ENCODE peak calls at places on chromosomes 4 and X, in six cellular contexts. Y, U, R, S, G and E are unnamed samples. For H3K36me3 and H3K9me3, the result is how much of the 10 kb centered on the place peaks cover.

GRCh38 chr4:83251074-83251835 is 33.3 kb downstream of the COQ2 start:
- DNase-seq in Y (no peak), U (no peak), R (no peak), S (no peak), G (no peak), E (no peak)

GRCh38 chr4:41132055-41132683 is 82.2 kb downstream of the APBB2 start:
- DNase-seq in Y (no peak), U (no peak), R (no peak), S (no peak), G (no peak), E (peak)

GRCh38 chr4:41414380-41414779 is 123.6 kb upstream of the LIMCH1 start:
- DNase-seq in Y (no peak), U (no peak), R (no peak), S (no peak), G (no peak), E (no peak)

GRCh38 chr4:22969314-22969896 is 276.7 kb downstream of the GBA3 start:
- DNase-seq in Y (no peak), U (no peak), R (no peak), S (no peak), G (no peak), E (peak)

GRCh38 chr4:120139392-120139791 is 72.7 kb upstream of the MAD2L1 start:
- DNase-seq in Y (no peak), U (no peak), R (no peak), S (no peak), G (no peak), E (no peak)

GRCh38 chr4:80101086-80101767 is 28.2 kb upstream of the ANTXR2 start:
- DNase-seq in Y (no peak), U (no peak), R (no peak), S (no peak), G (no peak), E (no peak)

GRCh38 chrX:104618106-104618895 is 52.3 kb downstream of the IL1RAPL2 start:
- DNase-seq in Y (no peak), U (no peak), R (no peak), S (no peak), G (no peak), E (no peak)

GRCh38 chr4:24774452-24774851 is 20.9 kb upstream of the SOD3 start:
- DNase-seq in Y (no peak), U (no peak), R (no peak), S (no peak), G (no peak), E (no peak)

GRCh38 chr4:39699676-39700409 is 1.9 kb downstream of the UBE2K start:
- DNase-seq in Y (no peak), U (no peak), R (no peak), S (no peak), G (no peak), E (peak)

GRCh38 chrX:78513996-78514745 is 145.0 kb downstream of the RTL3 start:
- DNase-seq in Y (no peak), U (no peak), R (no peak), S (no peak), G (no peak), E (no peak)

GRCh38 chr4:128757712-128758111 is 51.8 kb upstream of the JADE1 start:
- DNase-seq in Y (no peak), U (no peak), R (no peak), S (no peak), G (peak), E (no peak)

GRCh38 chrX:69189972-69190371 is 24.7 kb upstream of the PJA1 start:
- DNase-seq in Y (no peak), U (no peak), R (peak), S (no peak), G (no peak), E (no peak)

GRCh38 chr4:169341490-169341889 is 70.7 kb upstream of the SH3RF1 start:
- DNase-seq in Y (no peak), U (no peak), R (no peak), S (no peak), G (no peak), E (no peak)

GRCh38 chrX:107718156-107718621 is 57.4 kb downstream of the TSC22D3 start:
- DNase-seq in Y (peak), U (no peak), R (no peak), S (peak), G (peak), E (peak)

GRCh38 chrX:79100791-79101484 is 43.5 kb upstream of the GPR174 start:
- DNase-seq in Y (no peak), U (no peak), R (no peak), S (no peak), G (no peak), E (no peak)

GRCh38 chr4:54110019-54110416 is 10.1 kb downstream of the GSX2 start:
- DNase-seq in Y (no peak), U (no peak), R (no peak), S (no peak), G (no peak), E (no peak)

GRCh38 chrX:102784550-102784949 is 64.0 kb downstream of the GPRASP3 start:
- DNase-seq in Y (no peak), U (no peak), R (no peak), S (no peak), G (no peak), E (no peak)

GRCh38 chr4:76659103-76659490 is 224.1 kb downstream of the SHROOM3 start:
- DNase-seq in Y (no peak), U (no peak), R (no peak), S (no peak), G (no peak), E (no peak)

GRCh38 chr4:89308161-89308500 is 531 bp upstream of the GPRIN3 start:
- DNase-seq in Y (no peak), U (no peak), R (no peak), S (no peak), G (no peak), E (peak)

GRCh38 chr4:16574981-16575380 is 323.5 kb downstream of the LDB2 start:
- DNase-seq in Y (no peak), U (no peak), R (no peak), S (no peak), G (no peak), E (no peak)

DNA sequence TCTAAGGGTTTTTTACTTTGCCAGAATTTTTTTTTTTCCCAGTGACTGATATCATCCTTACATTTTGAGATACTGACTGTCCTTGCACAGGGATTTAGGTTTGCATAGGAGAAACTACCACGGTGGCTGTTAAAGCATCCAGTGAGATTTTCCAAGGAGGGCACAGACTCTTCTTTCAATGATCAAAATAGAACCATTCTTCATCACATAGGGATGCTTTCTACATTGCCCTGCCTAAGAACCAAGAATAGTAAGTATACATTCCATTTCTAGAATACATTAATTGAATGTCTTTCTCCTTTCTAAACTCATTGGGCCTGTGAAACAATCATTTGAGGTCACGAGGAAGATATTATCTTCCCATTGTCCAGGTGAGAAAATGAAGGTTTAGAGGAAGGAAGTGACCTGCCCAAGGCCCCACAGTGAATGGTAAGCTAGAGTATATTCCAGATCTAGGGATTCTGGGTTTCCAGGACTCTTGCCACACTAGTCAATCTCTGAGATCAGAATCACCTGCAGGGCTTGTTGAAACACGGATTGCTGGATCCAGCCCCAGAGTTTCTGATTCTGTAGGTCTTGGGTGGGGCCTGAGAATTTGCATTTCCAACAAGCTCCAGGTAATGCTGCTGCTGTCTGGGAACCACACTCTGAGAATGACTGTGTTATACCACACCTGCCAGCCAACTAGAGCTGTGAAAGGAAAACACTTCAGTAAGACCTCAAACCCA is 17.7 kb upstream of the TMEM154 start:
- DNase-seq in Y (no peak), U (no peak), R (no peak), S (no peak), G (no peak), E (no peak)
- H3K36me3 ChIP-seq in Y (under half), U (under half), R (under half), S (under half), G (under half), E (under half)

DNA sequence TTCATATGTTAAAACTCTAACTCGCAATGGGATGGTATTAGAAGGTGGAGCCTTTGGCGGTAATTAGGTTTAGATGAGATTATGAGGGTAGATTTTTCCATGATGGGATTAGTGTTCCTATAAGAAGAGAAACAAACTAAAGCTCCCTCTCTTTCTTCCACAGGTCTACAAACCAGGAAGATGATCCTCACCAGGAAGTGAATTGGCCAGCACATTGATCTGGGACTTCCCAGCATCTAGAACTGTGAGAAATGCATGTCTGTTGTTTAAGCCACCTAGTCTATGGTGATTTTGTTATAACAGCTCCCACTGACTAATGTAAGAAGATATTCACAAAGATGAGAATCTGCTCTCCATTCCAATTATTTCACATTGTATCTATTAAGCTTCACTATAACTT is 2266.9 kb downstream of the PCDH7 start:
- DNase-seq in Y (no peak), U (no peak), R (no peak), S (no peak), G (no peak), E (peak)
- H3K9me3 ChIP-seq in Y (under half), U (under half), R (under half), S (under half), G (under half), E (under half)

GRCh38 chr4:13523591-13524503 is 20.5 kb downstream of the NKX3-2 start:
- DNase-seq in Y (no peak), U (no peak), R (peak), S (no peak), G (no peak), E (no peak)
- H3K4me3 ChIP-seq in Y (no peak), U (no peak), R (no peak), S (no peak), G (no peak), E (no peak)

GRCh38 chr4:1974836-1975235 is 33.9 kb downstream of the NELFA start:
- DNase-seq in Y (no peak), U (no peak), R (no peak), S (no peak), G (no peak), E (no peak)
- H3K36me3 ChIP-seq in Y (half or more), U (half or more), R (under half), S (half or more), G (under half), E (under half)

GRCh38 chr4:84956014-84956413 is 10.5 kb downstream of the WDFY3 start:
- DNase-seq in Y (no peak), U (no peak), R (no peak), S (no peak), G (no peak), E (no peak)
- H3K9me3 ChIP-seq in Y (under half), U (under half), R (under half), S (under half), G (under half), E (under half)

GRCh38 chr4:1862055-1862911 is 6.3 kb upstream of the LETM1 start:
- DNase-seq in Y (no peak), U (no peak), R (peak), S (no peak), G (no peak), E (no peak)

GRCh38 chr4:1864076-1865008 is 6.9 kb upstream of the NSD2 start:
- DNase-seq in Y (no peak), U (no peak), R (peak), S (no peak), G (no peak), E (no peak)

GRCh38 chr4:1862961-1863296 is 7.0 kb upstream of the LETM1 start:
- DNase-seq in Y (no peak), U (no peak), R (peak), S (no peak), G (no peak), E (no peak)

GRCh38 chr4:1866095-1866755 is 5.0 kb upstream of the NSD2 start:
- DNase-seq in Y (no peak), U (no peak), R (peak), S (no peak), G (no peak), E (peak)

DNA sequence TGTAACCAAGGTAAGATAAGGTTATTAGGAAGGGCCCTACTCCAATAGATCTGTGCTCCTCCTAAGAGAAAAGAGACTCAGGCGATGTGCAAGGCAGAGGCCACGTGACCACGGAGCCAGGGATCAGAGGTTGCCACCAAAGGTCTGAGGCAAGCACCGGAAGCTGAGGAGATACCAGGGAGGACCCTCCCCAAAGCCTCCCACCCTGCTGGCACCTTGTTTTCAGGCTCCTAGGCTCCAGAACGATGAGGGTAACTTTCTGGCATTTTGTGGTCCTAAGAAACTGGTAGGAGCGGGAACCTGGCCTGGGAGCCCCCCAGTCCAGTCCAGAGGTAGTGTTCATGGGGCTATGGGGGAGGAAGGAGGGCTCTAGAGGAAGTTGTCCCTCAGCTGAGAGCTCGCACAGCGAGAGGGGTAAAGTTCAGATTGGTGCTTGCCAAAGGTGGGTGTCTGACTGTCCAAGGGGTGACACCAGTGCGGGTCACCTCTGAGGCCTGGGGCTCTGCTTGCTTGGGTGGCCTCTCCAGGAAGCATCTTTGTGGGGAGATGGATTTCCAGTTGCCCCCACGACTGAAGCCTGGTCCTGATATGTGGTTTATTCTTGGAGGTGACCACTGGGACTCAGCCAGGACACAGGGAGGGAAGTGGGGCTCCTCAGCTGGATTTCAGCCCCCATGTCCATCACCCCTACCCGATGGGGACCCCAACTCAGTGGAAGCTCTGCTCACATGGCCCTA is 7.5 kb upstream of the LETM1 start:
- DNase-seq in Y (no peak), U (no peak), R (peak), S (no peak), G (no peak), E (no peak)
- H3K4me3 ChIP-seq in Y (peak), U (no peak), R (no peak), S (no peak), G (no peak), E (no peak)

GRCh38 chrX:48974574-48974973 is 2.9 kb upstream of the KCND1 start:
- DNase-seq in Y (no peak), U (no peak), R (no peak), S (no peak), G (no peak), E (no peak)
- H3K36me3 ChIP-seq in Y (under half), U (under half), R (under half), S (under half), G (under half), E (under half)